ENCODE peak calls at places on chromosomes 16 and 17, in eight cellular contexts. One of them, this sample, is unnamed. For H3K36me3, the result is how much of the 10 kb centered on the place peaks cover.

GRCh38 chr16:26196310-26196709 is 504.6 kb downstream of the HS3ST4 start:
- DNase-seq in stomach: no peak
- DNase-seq in spleen: no peak
- DNase-seq in effector memory CD4-positive, alpha-beta T cell: no peak
- DNase-seq in fibroblast of lung: no peak
- DNase-seq in thoracic aorta: no peak
- DNase-seq in neuronal stem cell: no peak
- DNase-seq in SJSA1: no peak
- DNase-seq in this sample: no peak

GRCh38 chr16:85227262-85227923 is 115.1 kb upstream of the CIBAR2 start:
- DNase-seq in SJSA1: no peak
- DNase-seq in thoracic aorta: no peak
- DNase-seq in spleen: no peak
- DNase-seq in effector memory CD4-positive, alpha-beta T cell: no peak
- DNase-seq in stomach: no peak
- DNase-seq in fibroblast of lung: no peak
- DNase-seq in neuronal stem cell: no peak
- DNase-seq in this sample: peak

GRCh38 chr17:76014925-76015261 is 12.2 kb downstream of the EVPL start:
- DNase-seq in effector memory CD4-positive, alpha-beta T cell: no peak
- DNase-seq in SJSA1: no peak
- DNase-seq in spleen: no peak
- DNase-seq in stomach: peak
- DNase-seq in fibroblast of lung: no peak
- DNase-seq in neuronal stem cell: no peak
- DNase-seq in thoracic aorta: no peak
- DNase-seq in this sample: no peak

GRCh38 chr17:60745544-60745943 is 67.9 kb downstream of the BCAS3 start:
- DNase-seq in stomach: no peak
- DNase-seq in neuronal stem cell: no peak
- DNase-seq in SJSA1: no peak
- DNase-seq in effector memory CD4-positive, alpha-beta T cell: no peak
- DNase-seq in spleen: no peak
- DNase-seq in thoracic aorta: no peak
- DNase-seq in fibroblast of lung: peak
- DNase-seq in this sample: no peak

GRCh38 chr16:70156207-70156978 is 17.2 kb upstream of the CLEC18C start:
- DNase-seq in stomach: no peak
- DNase-seq in neuronal stem cell: no peak
- DNase-seq in fibroblast of lung: no peak
- DNase-seq in spleen: peak
- DNase-seq in SJSA1: no peak
- DNase-seq in effector memory CD4-positive, alpha-beta T cell: no peak
- DNase-seq in thoracic aorta: no peak
- DNase-seq in this sample: no peak

GRCh38 chr16:75244844-75245758 is 6.3 kb downstream of the BCAR1 start:
- DNase-seq in SJSA1: peak
- DNase-seq in effector memory CD4-positive, alpha-beta T cell: no peak
- DNase-seq in thoracic aorta: peak
- DNase-seq in spleen: no peak
- DNase-seq in neuronal stem cell: peak
- DNase-seq in fibroblast of lung: peak
- DNase-seq in stomach: peak
- DNase-seq in this sample: peak

GRCh38 chr17:10217916-10218315 is 19.5 kb upstream of the GAS7 start:
- DNase-seq in neuronal stem cell: no peak
- DNase-seq in thoracic aorta: no peak
- DNase-seq in stomach: no peak
- DNase-seq in spleen: no peak
- DNase-seq in effector memory CD4-positive, alpha-beta T cell: no peak
- DNase-seq in SJSA1: no peak
- DNase-seq in fibroblast of lung: peak
- DNase-seq in this sample: no peak

GRCh38 chr16:22847100-22847499 is 33.1 kb downstream of the HS3ST2 start:
- DNase-seq in effector memory CD4-positive, alpha-beta T cell: no peak
- DNase-seq in stomach: no peak
- DNase-seq in SJSA1: no peak
- DNase-seq in fibroblast of lung: no peak
- DNase-seq in spleen: no peak
- DNase-seq in neuronal stem cell: no peak
- DNase-seq in thoracic aorta: no peak
- DNase-seq in this sample: no peak

GRCh38 chr16:23081675-23082119 is 67.6 kb downstream of the USP31 start:
- DNase-seq in neuronal stem cell: no peak
- DNase-seq in thoracic aorta: no peak
- DNase-seq in stomach: no peak
- DNase-seq in effector memory CD4-positive, alpha-beta T cell: no peak
- DNase-seq in spleen: no peak
- DNase-seq in fibroblast of lung: no peak
- DNase-seq in SJSA1: peak
- DNase-seq in this sample: no peak

GRCh38 chr16:7338826-7339225 is 6.2 kb downstream of the RBFOX1 start:
- DNase-seq in thoracic aorta: no peak
- DNase-seq in SJSA1: no peak
- DNase-seq in neuronal stem cell: no peak
- DNase-seq in effector memory CD4-positive, alpha-beta T cell: no peak
- DNase-seq in spleen: no peak
- DNase-seq in fibroblast of lung: no peak
- DNase-seq in stomach: no peak
- DNase-seq in this sample: no peak

GRCh38 chr17:73430848-73431247 is 119.0 kb upstream of the CDC42EP4 start:
- DNase-seq in SJSA1: no peak
- DNase-seq in effector memory CD4-positive, alpha-beta T cell: no peak
- DNase-seq in fibroblast of lung: peak
- DNase-seq in stomach: no peak
- DNase-seq in spleen: peak
- DNase-seq in thoracic aorta: no peak
- DNase-seq in neuronal stem cell: no peak
- DNase-seq in this sample: no peak

GRCh38 chr17:4900231-4901107 is 1.1 kb downstream of the C17orf107 start:
- DNase-seq in stomach: peak
- DNase-seq in fibroblast of lung: no peak
- DNase-seq in effector memory CD4-positive, alpha-beta T cell: peak
- DNase-seq in SJSA1: no peak
- DNase-seq in neuronal stem cell: no peak
- DNase-seq in thoracic aorta: no peak
- DNase-seq in spleen: peak
- DNase-seq in this sample: peak

GRCh38 chr17:77107506-77108433 is 33.0 kb upstream of the SEC14L1 start:
- DNase-seq in fibroblast of lung: no peak
- DNase-seq in stomach: no peak
- DNase-seq in neuronal stem cell: no peak
- DNase-seq in spleen: no peak
- DNase-seq in SJSA1: no peak
- DNase-seq in effector memory CD4-positive, alpha-beta T cell: peak
- DNase-seq in thoracic aorta: no peak
- DNase-seq in this sample: peak

GRCh38 chr17:12438813-12439586 is 226.7 kb upstream of the MYOCD start:
- DNase-seq in thoracic aorta: no peak
- DNase-seq in effector memory CD4-positive, alpha-beta T cell: no peak
- DNase-seq in stomach: no peak
- DNase-seq in fibroblast of lung: no peak
- DNase-seq in spleen: no peak
- DNase-seq in SJSA1: no peak
- DNase-seq in neuronal stem cell: no peak
- DNase-seq in this sample: no peak

GRCh38 chr16:86478779-86479178 is 31.5 kb upstream of the FOXF1 start:
- DNase-seq in thoracic aorta: no peak
- DNase-seq in spleen: no peak
- DNase-seq in effector memory CD4-positive, alpha-beta T cell: no peak
- DNase-seq in SJSA1: no peak
- DNase-seq in neuronal stem cell: no peak
- DNase-seq in stomach: no peak
- DNase-seq in fibroblast of lung: no peak
- DNase-seq in this sample: no peak

GRCh38 chr16:56351481-56351880 is 73.9 kb downstream of the AMFR start:
- DNase-seq in neuronal stem cell: no peak
- DNase-seq in fibroblast of lung: no peak
- DNase-seq in SJSA1: no peak
- DNase-seq in spleen: peak
- DNase-seq in thoracic aorta: no peak
- DNase-seq in stomach: no peak
- DNase-seq in effector memory CD4-positive, alpha-beta T cell: no peak
- DNase-seq in this sample: no peak

GRCh38 chr16:17468611-17469010 is 2.1 kb downstream of the XYLT1 start:
- DNase-seq in SJSA1: no peak
- DNase-seq in fibroblast of lung: no peak
- DNase-seq in spleen: peak
- DNase-seq in thoracic aorta: no peak
- DNase-seq in stomach: no peak
- DNase-seq in neuronal stem cell: no peak
- DNase-seq in effector memory CD4-positive, alpha-beta T cell: no peak
- DNase-seq in this sample: no peak
- H3K4me3 ChIP-seq in SJSA1: peak
- H3K4me3 ChIP-seq in fibroblast of lung: peak
- H3K4me3 ChIP-seq in spleen: peak
- H3K4me3 ChIP-seq in thoracic aorta: peak
- H3K4me3 ChIP-seq in stomach: peak
- H3K4me3 ChIP-seq in neuronal stem cell: peak
- H3K4me3 ChIP-seq in effector memory CD4-positive, alpha-beta T cell: peak
- H3K4me3 ChIP-seq in this sample: no peak

DNA sequence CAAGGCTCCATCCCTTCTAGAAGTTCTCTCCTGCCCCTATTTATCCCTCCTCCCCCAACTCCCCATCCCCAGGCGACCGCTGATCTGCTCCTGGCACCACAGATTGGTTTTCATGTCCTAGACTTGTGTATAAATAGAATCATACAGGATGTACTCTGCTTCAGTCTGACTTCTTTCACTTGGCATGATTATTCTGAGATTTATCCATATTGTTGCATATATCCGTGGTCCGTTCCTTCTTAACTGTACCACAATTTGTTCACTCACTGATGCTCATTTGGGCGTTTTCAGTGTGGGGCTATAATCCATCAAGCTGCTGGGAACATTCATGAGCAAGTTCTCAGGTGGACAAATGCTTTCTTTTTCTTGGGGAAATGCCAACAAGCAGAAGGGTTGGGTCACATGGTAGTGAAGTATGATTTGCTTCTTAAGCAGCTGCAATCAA is 23.9 kb downstream of the PITPNM3 start:
- DNase-seq in SJSA1: no peak
- DNase-seq in effector memory CD4-positive, alpha-beta T cell: no peak
- DNase-seq in stomach: no peak
- DNase-seq in spleen: no peak
- DNase-seq in neuronal stem cell: no peak
- DNase-seq in fibroblast of lung: no peak
- DNase-seq in thoracic aorta: no peak
- DNase-seq in this sample: no peak
- H3K36me3 ChIP-seq in SJSA1: under half
- H3K36me3 ChIP-seq in effector memory CD4-positive, alpha-beta T cell: under half
- H3K36me3 ChIP-seq in stomach: under half
- H3K36me3 ChIP-seq in spleen: under half
- H3K36me3 ChIP-seq in neuronal stem cell: under half
- H3K36me3 ChIP-seq in fibroblast of lung: under half
- H3K36me3 ChIP-seq in thoracic aorta: under half
- H3K36me3 ChIP-seq in this sample: under half

DNA sequence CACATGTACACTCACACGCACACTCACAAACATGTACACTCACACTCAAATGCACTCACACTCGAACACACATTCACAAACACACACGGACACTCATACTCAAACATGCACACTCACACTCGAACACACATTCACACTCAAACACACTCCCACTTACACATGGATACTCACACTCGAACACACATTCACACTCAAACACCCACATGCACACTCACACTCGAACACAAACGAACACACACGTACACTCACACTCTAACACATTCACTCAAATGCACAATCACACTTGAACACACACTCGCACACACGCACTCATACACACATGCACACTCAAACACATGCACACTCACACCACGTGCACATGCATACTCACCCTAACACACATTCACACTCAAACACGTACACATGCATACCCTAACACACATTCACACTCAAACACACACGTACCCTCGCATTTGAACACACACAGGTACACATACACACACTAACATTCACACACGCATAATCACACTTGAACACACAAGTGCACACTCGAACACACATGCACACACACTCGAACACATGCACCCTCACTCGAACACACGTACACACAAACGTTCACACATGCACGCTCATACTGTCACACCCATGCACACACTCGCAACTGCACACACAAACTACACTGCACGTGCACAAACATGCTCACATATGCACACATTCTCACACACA is 41.8 kb downstream of the CFAP20 start:
- DNase-seq in SJSA1: no peak
- DNase-seq in spleen: peak
- DNase-seq in effector memory CD4-positive, alpha-beta T cell: no peak
- DNase-seq in neuronal stem cell: no peak
- DNase-seq in fibroblast of lung: no peak
- DNase-seq in stomach: no peak
- DNase-seq in thoracic aorta: no peak
- DNase-seq in this sample: no peak
- H3K4me3 ChIP-seq in SJSA1: no peak
- H3K4me3 ChIP-seq in spleen: no peak
- H3K4me3 ChIP-seq in effector memory CD4-positive, alpha-beta T cell: no peak
- H3K4me3 ChIP-seq in neuronal stem cell: no peak
- H3K4me3 ChIP-seq in fibroblast of lung: no peak
- H3K4me3 ChIP-seq in stomach: no peak
- H3K4me3 ChIP-seq in thoracic aorta: no peak
- H3K4me3 ChIP-seq in this sample: no peak

DNA sequence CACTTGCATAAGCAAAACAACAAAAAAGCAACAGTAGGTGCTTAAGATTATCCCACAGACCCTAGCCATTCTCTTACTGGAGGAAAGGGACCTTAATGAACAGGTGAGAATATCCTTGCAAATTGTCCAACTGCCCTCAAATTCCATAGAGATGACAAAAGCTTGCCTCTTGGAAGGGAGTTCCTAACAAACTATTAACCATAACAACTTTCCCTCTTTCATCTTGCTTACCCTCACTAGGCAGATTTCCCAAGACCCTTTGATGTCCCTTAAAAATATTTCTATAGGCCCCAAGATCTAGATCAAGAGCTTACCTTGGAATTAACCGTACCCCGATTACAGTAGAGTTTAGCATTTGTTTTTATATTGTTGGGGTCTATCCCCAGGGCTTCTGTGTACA is 21.8 kb downstream of the CNP start:
- DNase-seq in effector memory CD4-positive, alpha-beta T cell: no peak
- DNase-seq in SJSA1: no peak
- DNase-seq in neuronal stem cell: no peak
- DNase-seq in thoracic aorta: no peak
- DNase-seq in spleen: no peak
- DNase-seq in stomach: no peak
- DNase-seq in fibroblast of lung: no peak
- DNase-seq in this sample: no peak
- H3K36me3 ChIP-seq in effector memory CD4-positive, alpha-beta T cell: half or more
- H3K36me3 ChIP-seq in SJSA1: half or more
- H3K36me3 ChIP-seq in neuronal stem cell: under half
- H3K36me3 ChIP-seq in thoracic aorta: half or more
- H3K36me3 ChIP-seq in spleen: half or more
- H3K36me3 ChIP-seq in stomach: half or more
- H3K36me3 ChIP-seq in fibroblast of lung: under half
- H3K36me3 ChIP-seq in this sample: under half

GRCh38 chr17:21170829-21171228 is 43.1 kb downstream of the TMEM11 start:
- DNase-seq in fibroblast of lung: no peak
- DNase-seq in thoracic aorta: no peak
- DNase-seq in stomach: no peak
- DNase-seq in SJSA1: no peak
- DNase-seq in neuronal stem cell: no peak
- DNase-seq in effector memory CD4-positive, alpha-beta T cell: no peak
- DNase-seq in spleen: no peak
- DNase-seq in this sample: no peak
- H3K4me3 ChIP-seq in fibroblast of lung: no peak
- H3K4me3 ChIP-seq in thoracic aorta: no peak
- H3K4me3 ChIP-seq in stomach: no peak
- H3K4me3 ChIP-seq in SJSA1: no peak
- H3K4me3 ChIP-seq in neuronal stem cell: no peak
- H3K4me3 ChIP-seq in effector memory CD4-positive, alpha-beta T cell: no peak
- H3K4me3 ChIP-seq in spleen: no peak
- H3K4me3 ChIP-seq in this sample: no peak

This sample was measured in GM06990.